ENCODE peak calls at places on chromosomes 5 and 9, in five cellular contexts. One of them, this sample, is unnamed.

GRCh38 chr5:66329078-66329477 is 185.0 kb downstream of the SREK1 start:
- DNase-seq in activated naive CD8-positive, alpha-beta T cell treated with anti-CD3 and anti-CD28 coated beads, Interleukin-2, amount 50 U/mL, for 24 hours: no peak
- DNase-seq in neural crest cell: no peak
- DNase-seq in globus pallidus: no peak
- DNase-seq in left colon: no peak
- DNase-seq in this sample: no peak

GRCh38 chr9:7879551-7880245 is 80.1 kb upstream of the DMAC1 start:
- DNase-seq in neural crest cell: peak; percentile 2
- DNase-seq in activated naive CD8-positive, alpha-beta T cell treated with anti-CD3 and anti-CD28 coated beads, Interleukin-2, amount 50 U/mL, for 24 hours: peak; percentile 36
- DNase-seq in left colon: no peak
- DNase-seq in globus pallidus: no peak
- DNase-seq in this sample: no peak

GRCh38 chr9:3698531-3698930 is 172.7 kb upstream of the RFX3 start:
- DNase-seq in activated naive CD8-positive, alpha-beta T cell treated with anti-CD3 and anti-CD28 coated beads, Interleukin-2, amount 50 U/mL, for 24 hours: no peak
- DNase-seq in left colon: no peak
- DNase-seq in neural crest cell: no peak
- DNase-seq in globus pallidus: no peak
- DNase-seq in this sample: no peak

GRCh38 chr9:120383999-120384924 is 195.7 kb downstream of the CDK5RAP2 start:
- DNase-seq in neural crest cell: no peak
- DNase-seq in left colon: peak; percentile 57
- DNase-seq in globus pallidus: peak; percentile 33
- DNase-seq in activated naive CD8-positive, alpha-beta T cell treated with anti-CD3 and anti-CD28 coated beads, Interleukin-2, amount 50 U/mL, for 24 hours: no peak
- DNase-seq in this sample: no peak

GRCh38 chr5:135185461-135186075 is 151.5 kb upstream of the PITX1 start:
- DNase-seq in globus pallidus: peak; percentile 18
- DNase-seq in left colon: no peak
- DNase-seq in neural crest cell: no peak
- DNase-seq in activated naive CD8-positive, alpha-beta T cell treated with anti-CD3 and anti-CD28 coated beads, Interleukin-2, amount 50 U/mL, for 24 hours: no peak
- DNase-seq in this sample: no peak

GRCh38 chr9:114202849-114203248 is 47.5 kb downstream of the COL27A1 start:
- DNase-seq in globus pallidus: no peak
- DNase-seq in neural crest cell: no peak
- DNase-seq in activated naive CD8-positive, alpha-beta T cell treated with anti-CD3 and anti-CD28 coated beads, Interleukin-2, amount 50 U/mL, for 24 hours: no peak
- DNase-seq in left colon: no peak
- DNase-seq in this sample: no peak

GRCh38 chr9:105296889-105297288 is 52.4 kb downstream of the SLC44A1 start:
- DNase-seq in neural crest cell: no peak
- DNase-seq in activated naive CD8-positive, alpha-beta T cell treated with anti-CD3 and anti-CD28 coated beads, Interleukin-2, amount 50 U/mL, for 24 hours: no peak
- DNase-seq in globus pallidus: peak; percentile 81
- DNase-seq in left colon: no peak
- DNase-seq in this sample: no peak

GRCh38 chr5:178624626-178625546 is 2.0 kb downstream of the CLK4 start:
- DNase-seq in left colon: no peak
- DNase-seq in neural crest cell: no peak
- DNase-seq in activated naive CD8-positive, alpha-beta T cell treated with anti-CD3 and anti-CD28 coated beads, Interleukin-2, amount 50 U/mL, for 24 hours: no peak
- DNase-seq in globus pallidus: no peak
- DNase-seq in this sample: no peak

GRCh38 chr5:79697222-79698164 is 7.9 kb downstream of the CMYA5 start:
- DNase-seq in activated naive CD8-positive, alpha-beta T cell treated with anti-CD3 and anti-CD28 coated beads, Interleukin-2, amount 50 U/mL, for 24 hours: no peak
- DNase-seq in globus pallidus: no peak
- DNase-seq in neural crest cell: no peak
- DNase-seq in left colon: no peak
- DNase-seq in this sample: no peak

GRCh38 chr5:169065400-169065799 is 235.5 kb downstream of the SLIT3 start:
- DNase-seq in activated naive CD8-positive, alpha-beta T cell treated with anti-CD3 and anti-CD28 coated beads, Interleukin-2, amount 50 U/mL, for 24 hours: no peak
- DNase-seq in globus pallidus: no peak
- DNase-seq in left colon: no peak
- DNase-seq in neural crest cell: no peak
- DNase-seq in this sample: no peak

GRCh38 chr5:165055476-165055875 is 1550.1 kb downstream of the MAT2B start:
- DNase-seq in neural crest cell: no peak
- DNase-seq in globus pallidus: no peak
- DNase-seq in activated naive CD8-positive, alpha-beta T cell treated with anti-CD3 and anti-CD28 coated beads, Interleukin-2, amount 50 U/mL, for 24 hours: no peak
- DNase-seq in left colon: no peak
- DNase-seq in this sample: no peak

GRCh38 chr5:176734756-176735342 is 75.5 kb upstream of the UNC5A start:
- DNase-seq in neural crest cell: no peak
- DNase-seq in activated naive CD8-positive, alpha-beta T cell treated with anti-CD3 and anti-CD28 coated beads, Interleukin-2, amount 50 U/mL, for 24 hours: no peak
- DNase-seq in left colon: no peak
- DNase-seq in globus pallidus: no peak
- DNase-seq in this sample: no peak

GRCh38 chr5:1865948-1866347 is 16.8 kb downstream of the IRX4 start:
- DNase-seq in globus pallidus: no peak
- DNase-seq in left colon: no peak
- DNase-seq in neural crest cell: no peak
- DNase-seq in activated naive CD8-positive, alpha-beta T cell treated with anti-CD3 and anti-CD28 coated beads, Interleukin-2, amount 50 U/mL, for 24 hours: no peak
- DNase-seq in this sample: no peak

GRCh38 chr9:136138566-136138965 is 19.9 kb upstream of the TMEM250 start:
- DNase-seq in globus pallidus: no peak
- DNase-seq in left colon: no peak
- DNase-seq in activated naive CD8-positive, alpha-beta T cell treated with anti-CD3 and anti-CD28 coated beads, Interleukin-2, amount 50 U/mL, for 24 hours: peak; percentile 68
- DNase-seq in neural crest cell: no peak
- DNase-seq in this sample: peak; percentile 54

GRCh38 chr5:119255571-119256356 is 100.1 kb upstream of the TNFAIP8 start:
- DNase-seq in neural crest cell: no peak
- DNase-seq in left colon: peak; percentile 92
- DNase-seq in activated naive CD8-positive, alpha-beta T cell treated with anti-CD3 and anti-CD28 coated beads, Interleukin-2, amount 50 U/mL, for 24 hours: no peak
- DNase-seq in globus pallidus: no peak
- DNase-seq in this sample: no peak

This sample was measured in NCI-H1930.